ENCODE peak calls at places on chromosomes 11 and 22, in eight cellular contexts. C is body of pancreas; E is psoas muscle; W is A549; U is H9; O is keratinocyte; F is CD8-positive, alpha-beta T cell; B is A673. Y is an unnamed sample. For H3K4me1, the result is how much of the 10 kb centered on the place peaks cover.

GRCh38 chr11:74018331-74019005 is 9.6 kb upstream of the UCP3 start:
- DNase-seq in B (no peak), O (no peak), C (peak), U (no peak), W (no peak), E (peak), F (no peak), Y (peak)

GRCh38 chr11:87180743-87181142 is 143.0 kb downstream of the TMEM135 start:
- DNase-seq in W (no peak), E (no peak), U (no peak), C (no peak), O (no peak), B (no peak), F (no peak), Y (no peak)

GRCh38 chr22:23036684-23037428 is 33.5 kb upstream of the GNAZ start:
- DNase-seq in F (no peak), C (peak), W (no peak), U (no peak), E (no peak), O (no peak), B (peak), Y (no peak)

GRCh38 chr11:31783264-31783663 is 27.9 kb downstream of the PAX6 start:
- DNase-seq in C (no peak), W (no peak), B (no peak), O (no peak), F (no peak), E (no peak), U (no peak), Y (no peak)

GRCh38 chr11:95337175-95337957 is 106.4 kb upstream of the SESN3 start:
- DNase-seq in O (peak), E (peak), W (no peak), B (peak), U (peak), F (peak), C (peak), Y (peak)

GRCh38 chr11:131838016-131838415 is 467.6 kb downstream of the NTM start:
- DNase-seq in C (no peak), E (no peak), F (no peak), U (no peak), O (no peak), B (no peak), W (no peak), Y (no peak)

GRCh38 chr11:65639623-65640482 is 2.0 kb downstream of the SIPA1 start:
- DNase-seq in F (peak), U (no peak), B (no peak), E (no peak), O (no peak), C (peak), W (no peak), Y (peak)

GRCh38 chr11:126411971-126412381 is 56.5 kb downstream of the ST3GAL4 start:
- DNase-seq in C (no peak), E (peak), F (no peak), O (no peak), B (no peak), W (no peak), U (no peak), Y (no peak)

DNA sequence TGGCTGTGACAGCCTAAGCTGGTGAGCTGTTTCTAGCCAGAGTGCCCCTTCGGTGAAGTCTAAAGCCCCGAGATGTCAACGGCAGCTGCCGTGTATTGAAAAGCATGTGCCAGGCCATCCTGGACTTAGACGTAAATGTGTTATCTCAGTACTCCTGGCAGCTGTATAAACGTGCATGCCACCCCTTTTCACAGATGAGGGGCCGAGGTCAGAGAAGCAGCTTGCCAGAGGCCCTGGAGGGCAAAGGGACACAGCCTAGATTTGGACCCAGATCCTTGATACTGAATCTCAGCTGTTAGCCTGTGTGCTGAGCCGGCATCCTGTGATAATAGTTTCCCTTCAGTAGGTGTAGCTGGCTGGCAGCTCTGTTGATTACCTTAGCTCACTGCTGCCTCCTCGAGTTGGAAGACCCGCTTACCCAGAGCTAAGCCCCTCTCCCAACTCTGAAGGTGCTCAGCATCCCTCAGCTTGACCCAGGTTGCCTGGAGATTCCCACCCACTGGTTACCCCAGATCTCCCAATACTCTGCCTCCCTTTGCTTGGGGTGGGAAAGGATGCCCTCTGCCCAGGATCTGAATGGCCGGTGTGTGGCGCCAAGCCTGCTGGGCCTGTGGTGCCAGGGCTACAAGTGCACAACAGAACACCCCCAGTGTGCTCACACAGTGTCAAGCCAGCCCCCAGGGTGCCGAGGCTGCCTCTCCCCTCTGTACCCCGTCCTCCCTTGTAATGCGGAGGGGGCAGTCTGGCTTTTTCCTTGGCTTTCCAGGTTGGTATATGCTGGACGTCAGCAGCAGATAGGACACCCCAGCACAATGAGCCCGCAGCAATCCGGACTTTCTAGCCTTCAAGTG is 59.8 kb upstream of the WNT7B start:
- DNase-seq in C (peak), U (no peak), E (no peak), W (peak), F (peak), O (no peak), B (peak), Y (no peak)
- TF ChIP-seq CTCF in C (peak), U (peak), E (no peak), W (peak), F (peak), O (peak), B (peak), Y (no peak)

DNA sequence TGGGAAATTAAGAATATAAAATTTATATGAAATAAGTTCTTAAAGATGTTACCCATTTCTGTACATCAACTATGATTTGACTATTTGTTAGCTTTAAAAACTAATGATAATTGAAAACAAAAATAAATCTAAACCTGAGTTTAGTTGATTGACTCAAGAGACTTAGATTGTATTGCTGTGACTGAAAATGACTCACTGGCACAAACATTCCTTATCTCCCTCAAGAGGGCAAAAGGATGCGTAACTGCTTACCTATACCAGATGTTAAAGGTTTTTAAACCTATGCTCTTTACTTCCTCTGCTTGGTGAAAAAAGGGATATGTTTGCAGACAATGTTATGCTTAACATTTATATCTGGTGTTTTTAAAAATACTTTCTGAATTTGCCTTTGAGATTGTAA is 30.3 kb downstream of the ATM start:
- DNase-seq in W (no peak), U (no peak), O (no peak), B (no peak), C (no peak), F (no peak), E (no peak), Y (no peak)
- H3K4me1 ChIP-seq in W (under half), U (under half), O (under half), B (under half), C (under half), F (under half), E (under half), Y (under half)

DNA sequence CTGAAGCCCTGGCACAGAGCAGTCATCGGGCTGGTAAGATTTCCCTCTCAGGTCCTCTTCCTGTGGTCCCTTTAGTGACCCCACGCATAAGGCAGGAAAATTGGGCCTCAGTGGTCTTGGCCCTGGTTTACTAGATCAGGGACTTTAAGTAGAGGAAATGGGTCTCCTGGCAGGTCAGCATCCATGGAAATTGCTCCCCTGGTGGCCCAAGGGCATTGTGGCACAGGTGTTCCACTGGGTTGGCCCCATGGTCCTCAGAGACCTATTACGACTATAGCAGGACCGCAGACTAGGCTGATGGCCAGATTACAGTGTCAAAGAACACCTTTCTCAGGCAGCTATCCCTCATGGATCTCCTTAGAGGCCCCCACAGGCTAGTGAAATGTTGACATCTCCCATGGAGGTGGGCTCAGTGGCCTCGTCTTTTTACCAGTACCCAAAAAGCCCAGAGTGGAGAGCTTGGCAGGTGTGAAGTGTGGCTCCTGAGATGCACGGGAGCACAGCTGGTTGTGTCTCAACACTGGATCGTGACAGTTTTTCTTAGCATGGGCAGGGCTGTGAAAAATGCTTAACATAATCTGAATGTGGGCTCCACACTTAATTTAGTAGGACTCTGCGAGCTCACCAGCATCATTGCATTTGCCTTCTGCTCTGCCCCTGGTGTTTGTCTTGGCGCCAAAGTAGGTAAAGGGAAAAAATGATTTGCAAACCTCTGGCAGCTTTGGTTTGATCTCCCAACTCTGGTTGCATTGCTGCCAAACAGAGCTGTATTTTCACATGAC is 74.2 kb downstream of the ZBTB16 start:
- DNase-seq in B (no peak), O (no peak), W (no peak), C (peak), U (no peak), E (no peak), F (no peak), Y (no peak)
- TF ChIP-seq CTCF in B (no peak), O (no peak), W (no peak), C (peak), U (peak), E (no peak), F (no peak), Y (no peak)

DNA sequence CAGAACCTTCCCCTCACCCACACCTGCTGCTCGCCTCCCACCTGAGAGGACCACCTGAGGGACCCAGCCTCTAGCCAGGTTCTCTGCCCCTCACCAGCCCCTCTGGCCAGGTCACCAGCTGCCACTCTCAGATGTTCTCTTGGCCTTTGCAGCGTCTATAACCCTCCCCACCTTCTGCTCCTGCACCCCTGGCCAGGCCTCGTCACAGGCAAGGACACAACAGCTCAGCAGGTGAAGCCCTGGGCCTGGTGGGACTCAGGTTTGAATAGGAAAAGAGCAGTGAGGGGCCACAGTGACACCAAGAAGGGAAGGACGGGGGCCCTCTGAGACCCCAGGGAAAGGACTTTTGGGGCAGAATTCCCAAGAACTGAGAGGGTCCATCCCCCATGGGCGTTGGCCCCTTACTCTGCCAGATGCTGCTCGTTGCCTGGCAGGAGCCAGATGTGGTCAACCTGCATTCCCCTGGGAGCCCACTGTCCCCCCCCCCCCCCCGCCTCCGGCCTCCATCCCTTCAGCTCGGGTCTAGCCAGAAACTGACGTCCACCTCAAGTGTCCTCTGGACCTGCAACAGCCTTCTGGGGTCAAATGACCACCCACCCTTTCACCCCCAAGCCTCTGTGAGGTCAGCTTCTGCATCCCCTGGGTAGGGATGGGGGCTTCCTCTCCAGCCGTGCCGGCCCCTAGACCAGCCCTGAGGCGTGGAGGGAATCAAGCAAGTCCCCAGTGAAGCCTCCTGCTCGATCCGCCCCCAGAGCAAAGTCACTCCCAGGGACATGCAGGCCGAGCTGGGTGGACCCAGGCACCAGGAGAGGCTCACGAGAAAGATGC is 28.7 kb downstream of the SBF1 start:
- DNase-seq in F (no peak), U (no peak), E (no peak), O (no peak), C (no peak), W (no peak), B (no peak), Y (no peak)
- H3K4me1 ChIP-seq in F (under half), U (under half), E (under half), O (under half), C (under half), W (under half), B (under half), Y (under half)

Y was measured in thyroid gland.